ENCODE peak calls at places on chromosomes 13 and 19, in five cellular contexts. One of them, this sample, is unnamed.

GRCh38 chr19:18725755-18726416 is 42.4 kb downstream of the CRTC1 start:
- DNase-seq in H1: no peak
- DNase-seq in HCT116: no peak
- DNase-seq in K562: no peak
- DNase-seq in HepG2: no peak
- DNase-seq in this sample: no peak

GRCh38 chr13:28181413-28181812 is 43.1 kb downstream of the PAN3 start:
- DNase-seq in K562: no peak
- DNase-seq in HCT116: peak
- DNase-seq in H1: no peak
- DNase-seq in HepG2: no peak
- DNase-seq in this sample: no peak

GRCh38 chr13:113905018-113905417 is 41.1 kb upstream of the GAS6 start:
- DNase-seq in H1: no peak
- DNase-seq in HepG2: no peak
- DNase-seq in HCT116: no peak
- DNase-seq in K562: no peak
- DNase-seq in this sample: no peak

GRCh38 chr13:62687727-62688126 is 1272.1 kb upstream of the PCDH20 start:
- DNase-seq in H1: no peak
- DNase-seq in K562: no peak
- DNase-seq in HCT116: no peak
- DNase-seq in HepG2: no peak
- DNase-seq in this sample: no peak

GRCh38 chr13:35191883-35192282 is 249.8 kb downstream of the NBEA start:
- DNase-seq in H1: no peak
- DNase-seq in HCT116: no peak
- DNase-seq in K562: no peak
- DNase-seq in HepG2: no peak
- DNase-seq in this sample: no peak

GRCh38 chr19:7962644-7963268 is 19.3 kb upstream of the TIMM44 start:
- DNase-seq in K562: no peak
- DNase-seq in HepG2: no peak
- DNase-seq in HCT116: no peak
- DNase-seq in H1: no peak
- DNase-seq in this sample: no peak

GRCh38 chr13:94323746-94324408 is 155.6 kb downstream of the DCT start:
- DNase-seq in HepG2: no peak
- DNase-seq in K562: no peak
- DNase-seq in HCT116: no peak
- DNase-seq in H1: no peak
- DNase-seq in this sample: no peak

GRCh38 chr13:75307370-75307984 is 174.5 kb downstream of the TBC1D4 start:
- DNase-seq in K562: no peak
- DNase-seq in HCT116: no peak
- DNase-seq in HepG2: no peak
- DNase-seq in H1: no peak
- DNase-seq in this sample: no peak

GRCh38 chr13:26168835-26169234 is 53.3 kb downstream of the RNF6 start:
- DNase-seq in K562: no peak
- DNase-seq in HCT116: no peak
- DNase-seq in HepG2: no peak
- DNase-seq in H1: no peak
- DNase-seq in this sample: no peak

GRCh38 chr13:40428354-40428753 is 238.1 kb downstream of the FOXO1 start:
- DNase-seq in H1: no peak
- DNase-seq in HepG2: no peak
- DNase-seq in K562: no peak
- DNase-seq in HCT116: no peak
- DNase-seq in this sample: no peak

GRCh38 chr13:90493667-90494066 is 853.8 kb upstream of the MIR17HG start:
- DNase-seq in HCT116: no peak
- DNase-seq in K562: no peak
- DNase-seq in H1: no peak
- DNase-seq in HepG2: no peak
- DNase-seq in this sample: no peak

GRCh38 chr13:44142540-44142867 is 231.1 kb upstream of the SERP2 start:
- DNase-seq in H1: no peak
- DNase-seq in HepG2: no peak
- DNase-seq in HCT116: no peak
- DNase-seq in K562: no peak
- DNase-seq in this sample: no peak

GRCh38 chr19:36207605-36208252 is 6.7 kb downstream of the ZNF565 start:
- DNase-seq in K562: no peak
- DNase-seq in HCT116: no peak
- DNase-seq in HepG2: no peak
- DNase-seq in H1: no peak
- DNase-seq in this sample: peak

GRCh38 chr19:51687791-51688664 is 5.1 kb upstream of the SPACA6 start:
- DNase-seq in K562: peak
- DNase-seq in HepG2: no peak
- DNase-seq in H1: peak
- DNase-seq in HCT116: no peak
- DNase-seq in this sample: no peak

GRCh38 chr13:42119875-42120274 is 71.4 kb downstream of the DGKH start:
- DNase-seq in K562: no peak
- DNase-seq in HCT116: no peak
- DNase-seq in H1: no peak
- DNase-seq in HepG2: no peak
- DNase-seq in this sample: peak

GRCh38 chr19:43759515-43759914 is 4.8 kb upstream of the SMG9 start:
- DNase-seq in K562: peak
- DNase-seq in HepG2: peak
- DNase-seq in H1: no peak
- DNase-seq in HCT116: peak
- DNase-seq in this sample: no peak

GRCh38 chr13:90683711-90684131 is 663.8 kb upstream of the MIR17HG start:
- DNase-seq in H1: no peak
- DNase-seq in K562: no peak
- DNase-seq in HCT116: no peak
- DNase-seq in HepG2: no peak
- DNase-seq in this sample: no peak

GRCh38 chr13:98489446-98490194 is 87.3 kb downstream of the STK24 start:
- DNase-seq in H1: no peak
- DNase-seq in HepG2: no peak
- DNase-seq in HCT116: no peak
- DNase-seq in K562: no peak
- DNase-seq in this sample: no peak

GRCh38 chr13:77386880-77387606 is 60.1 kb upstream of the MYCBP2 start:
- DNase-seq in HCT116: no peak
- DNase-seq in K562: no peak
- DNase-seq in H1: no peak
- DNase-seq in HepG2: no peak
- DNase-seq in this sample: no peak

GRCh38 chr13:85661639-85662038 is 137.6 kb downstream of the SLITRK6 start:
- DNase-seq in K562: no peak
- DNase-seq in H1: no peak
- DNase-seq in HCT116: no peak
- DNase-seq in HepG2: no peak
- DNase-seq in this sample: no peak

GRCh38 chr13:51729853-51730553 is 74.0 kb downstream of the DHRS12 start:
- DNase-seq in H1: no peak
- DNase-seq in HepG2: peak
- DNase-seq in HCT116: no peak
- DNase-seq in K562: no peak
- DNase-seq in this sample: no peak

GRCh38 chr13:97122381-97122996 is 99.6 kb upstream of the MBNL2 start:
- DNase-seq in H1: no peak
- DNase-seq in HepG2: no peak
- DNase-seq in K562: no peak
- DNase-seq in HCT116: peak
- DNase-seq in this sample: no peak

GRCh38 chr19:1026189-1027019 is at the start of gene CNN2:
- DNase-seq in H1: peak
- DNase-seq in K562: peak
- DNase-seq in HepG2: peak
- DNase-seq in HCT116: no peak
- DNase-seq in this sample: no peak

GRCh38 chr19:11964858-11965645 is at the start of gene ZNF763:
- DNase-seq in K562: peak
- DNase-seq in HCT116: no peak
- DNase-seq in HepG2: peak
- DNase-seq in H1: peak
- DNase-seq in this sample: peak

GRCh38 chr13:110443633-110444225 is 117.8 kb downstream of the RAB20 start:
- DNase-seq in HCT116: no peak
- DNase-seq in K562: no peak
- DNase-seq in HepG2: no peak
- DNase-seq in H1: no peak
- DNase-seq in this sample: no peak

GRCh38 chr19:4352701-4353121 is 9.3 kb downstream of the MPND start:
- DNase-seq in HepG2: peak
- DNase-seq in HCT116: no peak
- DNase-seq in H1: peak
- DNase-seq in K562: peak
- DNase-seq in this sample: no peak

GRCh38 chr19:44764975-44765948 is 12.4 kb upstream of the CBLC start:
- DNase-seq in HCT116: no peak
- DNase-seq in HepG2: peak
- DNase-seq in K562: no peak
- DNase-seq in H1: no peak
- DNase-seq in this sample: no peak

GRCh38 chr19:47512183-47512947 is 2.5 kb downstream of the NAPA start:
- DNase-seq in K562: no peak
- DNase-seq in HCT116: no peak
- DNase-seq in H1: no peak
- DNase-seq in HepG2: peak
- DNase-seq in this sample: no peak

GRCh38 chr19:12140545-12141404 is 625 bp upstream of the ZNF20 start:
- DNase-seq in H1: peak
- DNase-seq in HCT116: peak
- DNase-seq in K562: peak
- DNase-seq in HepG2: peak
- DNase-seq in this sample: peak

DNA sequence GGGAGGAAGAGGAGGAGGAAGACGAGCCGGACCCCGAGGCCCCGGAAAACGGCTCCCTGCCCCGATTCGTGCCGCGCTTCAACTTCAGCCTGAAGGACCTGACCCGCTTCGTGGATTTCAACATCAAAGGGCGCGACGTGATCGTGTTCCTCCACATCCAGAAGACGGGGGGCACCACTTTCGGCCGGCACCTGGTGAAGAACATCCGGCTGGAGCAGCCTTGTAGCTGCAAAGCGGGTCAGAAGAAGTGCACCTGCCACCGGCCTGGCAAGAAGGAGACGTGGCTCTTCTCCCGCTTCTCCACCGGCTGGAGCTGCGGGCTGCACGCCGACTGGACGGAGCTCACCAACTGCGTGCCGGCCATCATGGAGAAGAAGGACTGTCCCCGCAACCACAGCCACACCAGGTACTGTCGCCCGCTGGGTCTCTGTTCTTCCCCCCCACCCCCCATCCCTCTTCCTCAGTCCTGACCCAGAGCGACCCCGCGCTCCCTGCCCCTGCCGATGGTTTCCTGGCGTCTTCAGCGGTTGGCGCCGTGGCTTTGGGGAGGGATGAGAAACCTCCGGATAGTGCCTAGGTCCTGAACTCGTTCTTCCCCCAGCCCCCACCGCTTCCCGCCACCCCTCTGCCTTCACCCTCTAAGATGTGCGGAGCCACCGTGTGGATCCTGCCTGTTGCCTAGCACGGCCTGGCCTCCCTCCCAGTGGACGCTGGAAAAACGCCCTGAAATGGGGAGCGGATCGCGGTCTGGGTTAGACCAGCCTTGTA is 1.4 kb downstream of the HS6ST3 start:
- DNase-seq in HepG2: no peak
- DNase-seq in HCT116: no peak
- DNase-seq in H1: peak
- DNase-seq in K562: no peak
- DNase-seq in this sample: no peak
- TF ChIP-seq EZH2 in HepG2: no peak
- TF ChIP-seq EZH2 in HCT116: no peak
- TF ChIP-seq EZH2 in H1: peak
- TF ChIP-seq EZH2 in K562: no peak
- TF ChIP-seq EZH2 in this sample: no peak

GRCh38 chr19:29815231-29815630 is 3.4 kb downstream of the CCNE1 start:
- DNase-seq in HCT116: no peak
- DNase-seq in HepG2: no peak
- DNase-seq in K562: no peak
- DNase-seq in H1: no peak
- DNase-seq in this sample: peak
- TF ChIP-seq SIN3A in HCT116: no peak
- TF ChIP-seq SIN3A in HepG2: no peak
- TF ChIP-seq SIN3A in K562: no peak
- TF ChIP-seq SIN3A in H1: no peak
- TF ChIP-seq SIN3A in this sample: no peak

DNA sequence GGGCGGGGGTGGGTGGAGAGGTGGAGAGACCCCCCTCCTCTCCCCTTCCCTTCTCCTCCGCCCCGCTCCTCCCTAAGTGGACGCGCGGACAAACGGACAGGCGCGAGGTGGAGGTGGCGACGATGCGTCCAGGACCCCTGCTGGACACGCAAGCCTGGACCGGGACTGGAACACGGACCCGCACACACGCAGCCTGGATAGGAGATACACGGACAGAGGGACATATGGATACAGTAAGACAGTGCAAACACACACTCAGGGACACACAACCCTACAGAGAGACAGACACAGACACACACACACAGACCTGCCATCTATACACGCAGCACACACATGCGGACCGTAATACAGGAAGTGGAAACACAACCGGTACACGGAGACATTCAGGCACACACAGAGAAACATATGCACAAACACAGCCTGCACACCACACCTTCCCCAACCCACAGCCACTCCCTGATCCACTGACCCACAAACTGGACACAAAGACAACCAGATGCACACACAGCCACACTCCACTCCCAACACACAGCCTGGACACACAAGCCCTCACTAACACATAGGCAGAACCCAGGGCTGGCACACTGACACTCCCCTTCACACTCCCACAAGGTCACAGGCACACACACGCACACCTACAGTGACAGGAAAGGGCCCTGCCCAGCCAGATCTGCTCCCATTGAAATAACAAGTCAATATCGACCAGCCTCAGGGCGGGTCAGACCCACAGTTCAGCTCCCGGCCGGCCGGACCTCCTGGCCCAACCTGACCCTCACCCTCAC is 696 bp upstream of the ERFL start:
- DNase-seq in HCT116: no peak
- DNase-seq in H1: no peak
- DNase-seq in K562: peak
- DNase-seq in HepG2: no peak
- DNase-seq in this sample: no peak
- TF ChIP-seq EZH2 in HCT116: no peak
- TF ChIP-seq EZH2 in H1: peak
- TF ChIP-seq EZH2 in K562: no peak
- TF ChIP-seq EZH2 in HepG2: no peak
- TF ChIP-seq EZH2 in this sample: peak

DNA sequence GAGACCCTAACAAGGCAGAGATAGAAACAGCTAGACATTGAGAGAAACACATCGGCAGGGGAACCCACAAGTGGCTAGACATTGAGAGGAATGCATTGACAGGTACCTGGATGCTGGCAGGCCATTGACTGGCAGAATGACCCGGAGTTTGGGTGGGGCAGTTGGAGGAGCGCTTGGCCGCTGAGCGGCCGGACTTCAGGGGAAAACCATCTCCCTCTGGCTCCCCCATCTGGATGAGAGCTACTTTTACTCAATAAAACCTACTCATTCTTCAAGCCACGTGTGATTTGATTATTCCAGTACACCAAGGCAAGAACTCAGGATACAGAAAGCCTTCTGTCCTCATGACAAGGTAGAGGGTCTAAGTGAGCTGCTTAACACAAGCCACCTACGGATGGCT is 473.4 kb downstream of the SLITRK5 start:
- DNase-seq in HepG2: no peak
- DNase-seq in HCT116: no peak
- DNase-seq in H1: no peak
- DNase-seq in K562: no peak
- DNase-seq in this sample: no peak
- TF ChIP-seq SIN3A in HepG2: no peak
- TF ChIP-seq SIN3A in HCT116: no peak
- TF ChIP-seq SIN3A in H1: no peak
- TF ChIP-seq SIN3A in K562: no peak
- TF ChIP-seq SIN3A in this sample: no peak

This sample was measured in GM12878.